ENCODE peak calls at places on chromosomes 12 and 14, in four cellular contexts. One of them, this sample, is unnamed. For H3K4me1, the result is how much of the 10 kb centered on the place peaks cover.

GRCh38 chr14:74213907-74214803 is 25.1 kb upstream of the VSX2 start:
- DNase-seq in H1: no peak
- DNase-seq in GM12878: no peak
- DNase-seq in K562: no peak
- DNase-seq in this sample: no peak

GRCh38 chr14:69008411-69008810 is 29.3 kb upstream of the ACTN1 start:
- DNase-seq in K562: no peak
- DNase-seq in H1: no peak
- DNase-seq in GM12878: no peak
- DNase-seq in this sample: no peak

GRCh38 chr12:107513184-107513583 is 172.4 kb upstream of the PWP1 start:
- DNase-seq in H1: no peak
- DNase-seq in K562: no peak
- DNase-seq in GM12878: no peak
- DNase-seq in this sample: no peak

GRCh38 chr14:97021571-97022171 is 224.5 kb downstream of the VRK1 start:
- DNase-seq in GM12878: no peak
- DNase-seq in H1: no peak
- DNase-seq in K562: peak
- DNase-seq in this sample: no peak

GRCh38 chr14:29906256-29906885 is 21.3 kb downstream of the PRKD1 start:
- DNase-seq in H1: no peak
- DNase-seq in K562: no peak
- DNase-seq in GM12878: no peak
- DNase-seq in this sample: peak

GRCh38 chr12:88577537-88577936 is 2.7 kb downstream of the KITLG start:
- DNase-seq in GM12878: no peak
- DNase-seq in K562: no peak
- DNase-seq in H1: no peak
- DNase-seq in this sample: no peak

GRCh38 chr12:14618990-14619389 is 51.3 kb upstream of the PLBD1 start:
- DNase-seq in K562: peak
- DNase-seq in H1: no peak
- DNase-seq in GM12878: no peak
- DNase-seq in this sample: no peak

GRCh38 chr14:22796087-22796707 is 19.0 kb downstream of the SLC7A7 start:
- DNase-seq in GM12878: peak
- DNase-seq in K562: peak
- DNase-seq in H1: no peak
- DNase-seq in this sample: peak

GRCh38 chr12:101570022-101570421 is 24.7 kb upstream of the MYBPC1 start:
- DNase-seq in H1: no peak
- DNase-seq in K562: peak
- DNase-seq in GM12878: no peak
- DNase-seq in this sample: peak

GRCh38 chr14:50812856-50813543 is 18.0 kb downstream of the NIN start:
- DNase-seq in GM12878: no peak
- DNase-seq in H1: no peak
- DNase-seq in K562: no peak
- DNase-seq in this sample: no peak

GRCh38 chr14:81062816-81063215 is 107.4 kb downstream of the TSHR start:
- DNase-seq in K562: peak
- DNase-seq in GM12878: peak
- DNase-seq in H1: peak
- DNase-seq in this sample: peak

GRCh38 chr12:131434208-131435125 is 276.4 kb upstream of the SFSWAP start:
- DNase-seq in H1: no peak
- DNase-seq in GM12878: no peak
- DNase-seq in K562: peak
- DNase-seq in this sample: no peak

GRCh38 chr12:51323966-51324895 is at the start of gene BIN2:
- DNase-seq in GM12878: no peak
- DNase-seq in K562: no peak
- DNase-seq in H1: no peak
- DNase-seq in this sample: no peak

GRCh38 chr14:105926415-105927093 is 400.2 kb downstream of the TMEM121 start:
- DNase-seq in GM12878: no peak
- DNase-seq in H1: no peak
- DNase-seq in K562: no peak
- DNase-seq in this sample: no peak

GRCh38 chr12:54983536-54984102 is 943 bp downstream of the TESPA1 start:
- DNase-seq in K562: no peak
- DNase-seq in GM12878: no peak
- DNase-seq in H1: no peak
- DNase-seq in this sample: no peak

GRCh38 chr12:127162307-127162706 is 1104.7 kb upstream of the TMEM132C start:
- DNase-seq in GM12878: no peak
- DNase-seq in K562: peak
- DNase-seq in H1: no peak
- DNase-seq in this sample: no peak

GRCh38 chr14:103128631-103129300 is 5.5 kb downstream of the TNFAIP2 start:
- DNase-seq in GM12878: no peak
- DNase-seq in K562: no peak
- DNase-seq in H1: no peak
- DNase-seq in this sample: no peak

GRCh38 chr14:99217556-99217955 is 54.4 kb downstream of the BCL11B start:
- DNase-seq in GM12878: no peak
- DNase-seq in H1: no peak
- DNase-seq in K562: no peak
- DNase-seq in this sample: no peak

GRCh38 chr12:101945361-101946232 is 68.2 kb downstream of the DRAM1 start:
- DNase-seq in H1: no peak
- DNase-seq in K562: no peak
- DNase-seq in GM12878: no peak
- DNase-seq in this sample: peak

GRCh38 chr12:63064080-63064479 is 86.9 kb downstream of the AVPR1A start:
- DNase-seq in H1: no peak
- DNase-seq in GM12878: no peak
- DNase-seq in K562: no peak
- DNase-seq in this sample: no peak

GRCh38 chr12:11812558-11813421 is 163.3 kb downstream of the ETV6 start:
- DNase-seq in K562: no peak
- DNase-seq in GM12878: no peak
- DNase-seq in H1: peak
- DNase-seq in this sample: peak

GRCh38 chr12:40232602-40233001 is 7.8 kb downstream of the LRRK2 start:
- DNase-seq in GM12878: no peak
- DNase-seq in H1: no peak
- DNase-seq in K562: no peak
- DNase-seq in this sample: no peak

GRCh38 chr14:61940669-61941420 is 178.6 kb downstream of the SNAPC1 start:
- DNase-seq in K562: no peak
- DNase-seq in GM12878: no peak
- DNase-seq in H1: no peak
- DNase-seq in this sample: no peak

GRCh38 chr14:80764921-80765507 is 176.5 kb downstream of the CEP128 start:
- DNase-seq in GM12878: no peak
- DNase-seq in K562: no peak
- DNase-seq in H1: no peak
- DNase-seq in this sample: no peak

GRCh38 chr12:110114596-110114995 is 9.6 kb upstream of the IFT81 start:
- DNase-seq in GM12878: no peak
- DNase-seq in H1: no peak
- DNase-seq in K562: no peak
- DNase-seq in this sample: no peak

GRCh38 chr14:68000516-68000915 is 180.9 kb downstream of the RAD51B start:
- DNase-seq in H1: no peak
- DNase-seq in K562: no peak
- DNase-seq in GM12878: no peak
- DNase-seq in this sample: no peak

GRCh38 chr14:73833024-73833423 is 18.6 kb upstream of the PTGR2 start:
- DNase-seq in GM12878: no peak
- DNase-seq in H1: no peak
- DNase-seq in K562: no peak
- DNase-seq in this sample: no peak

GRCh38 chr12:133130808-133131128 is 341 bp downstream of the ZNF10 start:
- DNase-seq in K562: no peak
- DNase-seq in GM12878: no peak
- DNase-seq in H1: no peak
- DNase-seq in this sample: no peak

GRCh38 chr12:43180242-43180641 is 371.8 kb downstream of the ADAMTS20 start:
- DNase-seq in H1: no peak
- DNase-seq in K562: no peak
- DNase-seq in GM12878: no peak
- DNase-seq in this sample: no peak
- TF ChIP-seq SRF in H1: no peak
- TF ChIP-seq SRF in K562: no peak
- TF ChIP-seq SRF in GM12878: no peak
- TF ChIP-seq SRF in this sample: no peak

GRCh38 chr12:559907-560455 is 100.2 kb downstream of the B4GALNT3 start:
- DNase-seq in H1: no peak
- DNase-seq in GM12878: no peak
- DNase-seq in K562: no peak
- DNase-seq in this sample: no peak

GRCh38 chr12:560666-561065 is 100.9 kb downstream of the B4GALNT3 start:
- DNase-seq in H1: no peak
- DNase-seq in GM12878: no peak
- DNase-seq in K562: no peak
- DNase-seq in this sample: no peak

GRCh38 chr12:561908-562593 is 101.2 kb downstream of the NINJ2 start:
- DNase-seq in K562: peak
- DNase-seq in H1: no peak
- DNase-seq in GM12878: no peak
- DNase-seq in this sample: no peak

GRCh38 chr12:562634-563033 is 100.6 kb downstream of the NINJ2 start:
- DNase-seq in K562: no peak
- DNase-seq in GM12878: no peak
- DNase-seq in H1: no peak
- DNase-seq in this sample: no peak

DNA sequence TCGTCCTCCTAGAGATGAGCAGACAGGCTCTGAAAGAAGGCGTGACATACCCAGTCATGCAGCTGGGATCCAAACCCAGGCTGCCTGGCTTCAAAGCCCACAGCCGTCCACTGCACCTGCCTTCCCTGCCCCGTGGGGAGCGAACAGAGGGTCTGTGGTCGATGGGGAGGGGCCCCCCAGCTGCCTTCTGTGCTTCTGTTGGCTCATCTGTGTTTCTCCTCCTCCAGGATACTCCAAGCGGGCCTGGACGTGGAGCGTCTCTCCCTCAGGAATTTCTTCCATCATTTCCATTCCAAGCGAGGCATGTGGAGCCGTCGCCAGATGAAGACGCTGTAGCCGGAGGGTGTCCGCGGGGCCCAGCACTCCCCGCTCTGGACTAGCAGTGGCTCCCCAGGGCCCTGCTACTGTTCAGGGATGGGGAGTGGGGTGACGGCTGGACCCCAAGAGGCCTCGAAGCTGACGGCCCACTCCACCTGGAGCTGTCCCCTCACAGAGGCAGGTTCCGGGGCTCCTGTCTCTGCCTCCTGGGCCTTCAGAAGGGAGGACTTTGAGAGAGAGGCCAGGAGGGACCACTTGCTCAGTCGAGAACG is 101.5 kb downstream of the B4GALNT3 start:
- DNase-seq in GM12878: no peak
- DNase-seq in K562: no peak
- DNase-seq in H1: no peak
- DNase-seq in this sample: no peak
- H3K4me1 ChIP-seq in GM12878: under half
- H3K4me1 ChIP-seq in K562: under half
- H3K4me1 ChIP-seq in H1: under half
- H3K4me1 ChIP-seq in this sample: under half

DNA sequence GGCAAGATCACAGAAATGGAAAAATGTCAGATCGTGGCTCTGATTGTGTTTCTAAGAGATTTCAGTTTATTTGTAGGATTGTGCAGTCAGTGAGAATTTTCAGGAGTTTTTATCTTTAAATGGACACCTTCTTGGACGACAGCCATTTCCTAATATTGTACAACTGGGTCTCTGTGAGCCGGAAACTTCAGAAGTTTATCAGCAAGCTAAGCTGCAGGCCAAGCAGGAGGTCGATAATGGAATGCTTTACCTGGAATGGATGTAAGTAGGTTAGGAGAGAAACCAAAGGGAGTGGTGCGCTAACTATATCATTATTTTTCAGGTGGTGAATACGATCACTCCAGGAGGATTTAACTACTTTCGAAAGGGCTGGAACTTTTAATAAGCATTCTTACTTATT is 26.4 kb downstream of the APAF1 start:
- DNase-seq in K562: peak
- DNase-seq in GM12878: no peak
- DNase-seq in H1: no peak
- DNase-seq in this sample: no peak
- TF ChIP-seq RFX5 in K562: no peak
- TF ChIP-seq RFX5 in GM12878: no peak
- TF ChIP-seq RFX5 in H1: no peak
- TF ChIP-seq RFX5 in this sample: no peak

GRCh38 chr14:64337901-64338615 is 43.9 kb upstream of the ESR2 start:
- DNase-seq in GM12878: no peak
- DNase-seq in K562: peak
- DNase-seq in H1: peak
- DNase-seq in this sample: peak
- TF ChIP-seq SRF in GM12878: no peak
- TF ChIP-seq SRF in K562: no peak
- TF ChIP-seq SRF in H1: no peak
- TF ChIP-seq SRF in this sample: no peak

GRCh38 chr14:89352976-89353817 is 63.8 kb downstream of the FOXN3 start:
- DNase-seq in K562: no peak
- DNase-seq in GM12878: no peak
- DNase-seq in H1: no peak
- DNase-seq in this sample: no peak
- H3K4me1 ChIP-seq in K562: under half
- H3K4me1 ChIP-seq in GM12878: under half
- H3K4me1 ChIP-seq in H1: under half
- H3K4me1 ChIP-seq in this sample: half or more

DNA sequence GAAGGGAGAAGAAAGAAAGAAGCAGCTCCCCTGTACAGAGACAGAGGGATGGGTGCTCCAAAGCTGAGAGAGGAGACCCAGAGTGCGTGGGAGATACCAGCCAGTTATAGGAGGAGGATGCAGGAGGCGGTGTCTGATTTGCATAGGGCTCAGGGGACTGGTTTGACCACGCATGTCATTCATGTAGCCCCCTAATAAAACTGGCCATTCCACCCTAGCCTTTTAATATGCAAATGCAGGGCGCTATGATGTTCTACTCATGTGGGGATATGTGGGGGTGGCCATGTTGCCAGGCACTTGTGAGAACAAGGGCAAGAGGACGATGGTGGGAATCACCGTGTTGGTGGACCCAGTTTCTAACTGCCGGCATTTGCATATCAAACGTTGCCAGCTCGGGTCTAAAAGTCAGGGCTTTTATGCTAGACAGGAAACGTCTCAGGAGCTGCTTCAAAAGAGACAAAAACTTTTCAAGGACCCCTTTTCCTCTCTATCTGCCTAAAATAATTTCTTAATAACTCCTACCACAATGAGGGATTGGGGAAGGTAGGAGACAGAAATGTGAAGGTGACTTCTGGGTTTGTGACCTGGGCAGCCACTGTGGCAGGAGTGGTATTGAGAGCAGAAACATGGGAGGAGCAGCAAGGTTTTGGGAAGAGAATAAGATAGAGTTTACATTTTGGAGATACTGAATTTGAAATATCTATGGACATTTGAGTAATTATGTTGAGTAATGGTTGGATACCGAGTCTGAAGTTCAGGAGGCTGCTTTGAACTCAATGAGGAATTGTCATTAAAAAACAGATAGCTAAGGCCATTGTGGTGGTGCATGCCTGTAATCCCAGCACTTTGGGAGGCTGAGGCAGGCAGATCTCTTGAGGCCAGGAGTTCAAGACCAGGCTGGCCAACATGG is 2.2 kb upstream of the ATXN3 start:
- DNase-seq in K562: peak
- DNase-seq in GM12878: no peak
- DNase-seq in H1: peak
- DNase-seq in this sample: peak
- TF ChIP-seq RFX5 in K562: no peak
- TF ChIP-seq RFX5 in GM12878: no peak
- TF ChIP-seq RFX5 in H1: no peak
- TF ChIP-seq RFX5 in this sample: no peak

GRCh38 chr12:98544741-98545140 is 29.4 kb downstream of the TMPO start:
- DNase-seq in GM12878: no peak
- DNase-seq in K562: no peak
- DNase-seq in H1: no peak
- DNase-seq in this sample: no peak
- TF ChIP-seq SRF in GM12878: no peak
- TF ChIP-seq SRF in K562: no peak
- TF ChIP-seq SRF in H1: no peak
- TF ChIP-seq SRF in this sample: no peak